ENCODE peak calls at places on chromosomes 4 and X, in four cellular contexts. E is neural progenitor cell, G is retinal pigment epithelial cell, X is AG09309. V is an unnamed sample.

GRCh38 chr4:176539785-176540175 is 220.0 kb downstream of the SPCS3 start:
- DNase-seq in G (no peak), X (no peak), E (no peak), V (no peak)

GRCh38 chrX:76555816-76556215 is 128.3 kb downstream of the MAGEE1 start:
- DNase-seq in G (peak; percentile 1), E (peak; percentile 78), X (no peak), V (no peak)

GRCh38 chrX:141975839-141976238 is 72.1 kb downstream of the MAGEC1 start:
- DNase-seq in E (no peak), X (no peak), G (no peak), V (no peak)

GRCh38 chrX:97402903-97403302 is 519.2 kb downstream of the RPA4 start:
- DNase-seq in E (no peak), G (no peak), X (no peak), V (no peak)

GRCh38 chr4:25792200-25792791 is 70.5 kb downstream of the SEL1L3 start:
- DNase-seq in G (no peak), E (peak; percentile 46), X (no peak), V (no peak)

GRCh38 chr4:170399894-170400293 is 310.1 kb upstream of the AADAT start:
- DNase-seq in G (no peak), E (no peak), X (no peak), V (no peak)

GRCh38 chr4:77355731-77356130 is 198.7 kb downstream of the CCNG2 start:
- DNase-seq in G (no peak), E (no peak), X (no peak), V (no peak)

GRCh38 chrX:33211356-33212254 is at the start of gene DMD:
- DNase-seq in X (no peak), G (peak; percentile 50), E (peak; percentile 41), V (no peak)

GRCh38 chr4:140630246-140630645 is 61.5 kb upstream of the UCP1 start:
- DNase-seq in G (no peak), X (no peak), E (no peak), V (no peak)

GRCh38 chr4:123554819-123555499 is 158.4 kb downstream of the SPRY1 start:
- DNase-seq in G (peak; percentile 41), X (no peak), E (no peak), V (no peak)

GRCh38 chrX:30786374-30786773 is 102.7 kb downstream of the TAB3 start:
- DNase-seq in G (no peak), E (no peak), X (no peak), V (no peak)

GRCh38 chr4:25552580-25553271 is 102.9 kb upstream of the SLC34A2 start:
- DNase-seq in X (no peak), G (no peak), E (no peak), V (peak; percentile 86)

GRCh38 chrX:115362334-115363095 is 73.0 kb downstream of the LUZP4 start:
- DNase-seq in G (no peak), X (no peak), E (no peak), V (no peak)

GRCh38 chr4:44563496-44563895 is 87.9 kb downstream of the YIPF7 start:
- DNase-seq in X (no peak), E (no peak), G (no peak), V (no peak)

GRCh38 chr4:103948244-103949018 is 228.6 kb upstream of the TACR3 start:
- DNase-seq in G (no peak), X (no peak), E (no peak), V (no peak)

GRCh38 chr4:155796031-155796430 is 37.2 kb downstream of the GUCY1B1 start:
- DNase-seq in E (peak; percentile 30), X (no peak), G (no peak), V (no peak)
- TF ChIP-seq CTCF in E (peak; percentile 54), X (peak; percentile 44), G (peak; percentile 66), V (peak; percentile 25)

DNA sequence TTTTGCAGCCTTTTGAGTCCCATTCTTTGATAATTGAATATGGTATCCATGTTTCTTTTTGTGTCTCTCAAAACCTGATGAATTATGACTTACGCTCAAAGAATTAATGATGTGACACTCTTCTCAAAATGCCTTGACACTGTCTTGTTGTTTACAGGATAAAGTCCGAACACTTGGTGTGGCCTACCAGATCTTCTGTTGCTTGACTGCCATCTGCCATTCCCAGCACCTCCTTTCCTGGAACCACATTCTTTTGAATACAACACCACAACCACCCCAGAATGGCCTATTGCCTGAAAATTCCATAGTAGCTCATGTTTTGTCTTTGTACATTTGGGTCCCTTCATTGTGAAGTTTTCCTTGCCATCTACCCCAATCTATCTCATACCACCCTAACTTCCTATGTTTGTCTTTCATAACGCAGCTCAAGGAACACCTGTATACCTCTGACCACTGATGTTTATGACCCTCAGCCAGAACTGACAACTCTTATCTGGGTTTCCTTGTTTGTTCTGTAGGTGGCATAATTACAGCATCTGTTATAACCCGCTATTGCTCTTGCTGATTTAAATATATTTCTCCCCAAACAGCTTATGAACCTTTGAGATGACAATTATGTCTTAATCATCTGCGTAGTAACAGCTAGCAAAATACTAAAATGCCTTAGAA is 991.3 kb downstream of the RAB28 start:
- DNase-seq in G (no peak), X (no peak), E (no peak), V (no peak)
- H3K4me3 ChIP-seq in G (no peak overlapping the region), X (no peak overlapping the region), E (no peak overlapping the region), V (no peak overlapping the region)

DNA sequence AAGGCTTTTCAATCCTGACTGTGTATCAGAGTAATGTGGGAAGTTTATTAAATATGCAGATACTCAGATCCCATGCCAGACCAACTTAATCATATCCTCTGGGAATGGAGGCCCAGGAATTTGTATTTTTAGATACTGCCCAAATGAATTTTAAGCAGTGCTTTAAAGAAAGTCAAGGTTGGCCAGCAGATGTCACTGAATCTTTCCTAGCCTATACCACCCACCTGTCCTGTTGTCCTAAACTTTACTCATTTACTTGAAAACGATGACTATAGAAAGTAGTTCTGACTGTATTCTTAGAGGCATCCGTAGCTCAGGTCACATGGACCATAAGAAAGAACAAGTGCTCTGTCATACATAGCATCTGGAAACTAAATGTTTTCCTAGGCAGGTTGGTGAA is 79.9 kb downstream of the AMOT start:
- DNase-seq in G (no peak), E (no peak), X (no peak), V (no peak)
- TF ChIP-seq CTCF in G (no peak), E (no peak), X (no peak), V (no peak)

GRCh38 chr4:139481465-139481864 is 27.5 kb downstream of the RAB33B start:
- DNase-seq in E (no peak), X (no peak), G (no peak), V (no peak)

GRCh38 chr4:139483000-139483399 is 29.1 kb downstream of the RAB33B start:
- DNase-seq in X (no peak), G (no peak), E (no peak), V (no peak)

GRCh38 chr4:139489638-139490037 is 35.7 kb downstream of the RAB33B start:
- DNase-seq in G (no peak), X (no peak), E (no peak), V (no peak)

GRCh38 chr4:139488442-139488841 is 34.5 kb downstream of the RAB33B start:
- DNase-seq in X (no peak), G (no peak), E (no peak), V (no peak)

GRCh38 chr4:139484861-139485311 is 31.0 kb downstream of the RAB33B start:
- DNase-seq in X (no peak), G (no peak), E (no peak), V (no peak)
- H3K4me3 ChIP-seq in X (no peak overlapping the region), G (no peak overlapping the region), E (no peak overlapping the region), V (no peak overlapping the region)

GRCh38 chr4:22695917-22696316 is 3.2 kb downstream of the GBA3 start:
- DNase-seq in E (no peak), X (no peak), G (no peak), V (no peak)
- TF ChIP-seq CTCF in E (no peak), X (no peak), G (no peak), V (no peak)